ENCODE peak calls at places on chromosomes 1 and 21, in five cellular contexts. D, P, G, Z and Q are unnamed samples.

GRCh38 chr1:97806996-97807395 is 113.8 kb downstream of the DPYD start:
- DNase-seq in D (no peak), P (no peak), G (no peak), Z (no peak), Q (no peak)

GRCh38 chr1:54604572-54605370 is 18.6 kb downstream of the FAM151A start:
- DNase-seq in D (no peak), P (no peak), G (no peak), Z (no peak), Q (no peak)

GRCh38 chr1:241639653-241640148 is 468 bp downstream of the CHML start:
- DNase-seq in D (no peak), P (peak), G (peak), Z (peak), Q (peak)

GRCh38 chr1:54407957-54408700 is 1.9 kb upstream of the SSBP3 start:
- DNase-seq in D (no peak), P (no peak), G (peak), Z (peak), Q (no peak)

GRCh38 chr1:118113261-118113660 is 71.8 kb downstream of the SPAG17 start:
- DNase-seq in D (no peak), P (no peak), G (no peak), Z (no peak), Q (no peak)

GRCh38 chr1:179310271-179310670 is 16.7 kb downstream of the SOAT1 start:
- DNase-seq in D (no peak), P (no peak), G (peak), Z (no peak), Q (no peak)

GRCh38 chr21:34875830-34876229 is 173.3 kb downstream of the RUNX1 start:
- DNase-seq in D (no peak), P (no peak), G (no peak), Z (no peak), Q (no peak)

GRCh38 chr1:188669715-188670114 is 1807.9 kb downstream of the BRINP3 start:
- DNase-seq in D (no peak), P (no peak), G (peak), Z (no peak), Q (no peak)

GRCh38 chr1:51214615-51215131 is 21.4 kb upstream of the RNF11 start:
- DNase-seq in D (no peak), P (no peak), G (no peak), Z (peak), Q (no peak)

GRCh38 chr1:220680085-220680687 is 10.0 kb upstream of the C1orf115 start:
- DNase-seq in D (peak), P (no peak), G (peak), Z (no peak), Q (no peak)

GRCh38 chr1:110245876-110246620 is 35.9 kb downstream of the KCNC4 start:
- DNase-seq in D (no peak), P (no peak), G (no peak), Z (no peak), Q (no peak)

GRCh38 chr1:30977105-30977504 is 68.5 kb upstream of the SDC3 start:
- DNase-seq in D (no peak), P (no peak), G (peak), Z (no peak), Q (no peak)

GRCh38 chr1:53075206-53075605 is 13.2 kb downstream of the PODN start:
- DNase-seq in D (no peak), P (no peak), G (no peak), Z (no peak), Q (no peak)

GRCh38 chr21:33273044-33273443 is 6.9 kb downstream of the IL10RB start:
- DNase-seq in D (no peak), P (no peak), G (no peak), Z (peak), Q (no peak)

GRCh38 chr1:7387053-7387861 is 383.8 kb upstream of the VAMP3 start:
- DNase-seq in D (no peak), P (peak), G (no peak), Z (peak), Q (peak)

GRCh38 chr1:101200513-101200912 is 36.3 kb upstream of the S1PR1 start:
- DNase-seq in D (no peak), P (no peak), G (peak), Z (no peak), Q (peak)

GRCh38 chr1:226568077-226568831 is 19.7 kb downstream of the STUM start:
- DNase-seq in D (no peak), P (peak), G (no peak), Z (no peak), Q (peak)

GRCh38 chr1:82565146-82565545 is 764.4 kb downstream of the ADGRL2 start:
- DNase-seq in D (peak), P (no peak), G (peak), Z (peak), Q (peak)

GRCh38 chr1:1001057-1001630 is 1.2 kb upstream of the HES4 start:
- DNase-seq in D (no peak), P (no peak), G (no peak), Z (no peak), Q (peak)

GRCh38 chr1:34690269-34690668 is 64.6 kb upstream of the GJB5 start:
- DNase-seq in D (no peak), P (no peak), G (no peak), Z (no peak), Q (no peak)

DNA sequence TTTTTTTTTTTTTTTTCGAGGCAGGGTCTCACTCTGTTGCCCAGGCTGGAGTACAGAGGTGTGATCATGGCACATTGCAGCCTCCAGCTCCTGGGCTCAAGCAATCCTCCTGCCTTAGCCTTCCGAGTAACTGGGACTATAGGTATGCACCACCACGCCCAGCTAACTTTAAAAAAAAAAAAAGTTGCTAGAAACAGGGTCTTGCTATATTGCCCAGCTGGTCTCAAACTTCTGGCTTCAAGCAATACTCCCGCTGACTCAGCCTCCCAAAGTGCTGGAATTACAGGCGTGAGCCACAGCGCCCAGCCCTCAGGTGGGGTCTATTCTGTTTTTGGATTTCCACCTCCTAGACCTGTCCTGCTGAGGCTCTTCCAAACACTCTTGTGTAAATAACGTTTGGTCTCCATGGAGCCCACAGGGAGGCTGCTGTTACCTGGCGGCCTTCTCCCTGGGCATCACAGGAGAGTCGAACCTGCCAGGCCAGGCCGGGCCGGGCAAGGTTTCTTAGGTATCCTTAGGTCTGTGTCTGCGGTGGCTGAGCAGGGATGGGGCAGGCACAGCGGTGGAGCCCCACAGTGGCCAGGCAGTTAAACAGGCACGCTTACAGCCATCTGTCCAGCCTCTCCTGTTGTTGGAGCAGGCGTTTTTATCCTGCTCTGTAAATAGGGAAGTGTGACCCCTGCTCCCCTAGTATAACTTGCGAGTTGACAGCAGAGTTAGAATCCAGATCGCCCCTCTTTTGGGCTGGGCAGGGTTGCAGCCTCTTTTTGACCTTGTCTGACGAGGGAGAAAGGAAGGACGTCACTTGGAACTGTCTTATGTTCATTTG is 18.8 kb downstream of the PLEKHM2 start:
- DNase-seq in D (no peak), P (peak), G (no peak), Z (peak), Q (peak)
- H2BK12ac ChIP-seq in D (no peak), P (no peak), G (peak), Z (no peak), Q (no peak)

GRCh38 chr21:17191346-17191993 is 321.4 kb upstream of the CXADR start:
- DNase-seq in D (no peak), P (no peak), G (no peak), Z (no peak), Q (no peak)

GRCh38 chr21:17200250-17200649 is 312.6 kb upstream of the CXADR start:
- DNase-seq in D (no peak), P (no peak), G (no peak), Z (no peak), Q (no peak)

GRCh38 chr21:17195965-17196364 is 316.9 kb upstream of the CXADR start:
- DNase-seq in D (no peak), P (no peak), G (no peak), Z (no peak), Q (no peak)

DNA sequence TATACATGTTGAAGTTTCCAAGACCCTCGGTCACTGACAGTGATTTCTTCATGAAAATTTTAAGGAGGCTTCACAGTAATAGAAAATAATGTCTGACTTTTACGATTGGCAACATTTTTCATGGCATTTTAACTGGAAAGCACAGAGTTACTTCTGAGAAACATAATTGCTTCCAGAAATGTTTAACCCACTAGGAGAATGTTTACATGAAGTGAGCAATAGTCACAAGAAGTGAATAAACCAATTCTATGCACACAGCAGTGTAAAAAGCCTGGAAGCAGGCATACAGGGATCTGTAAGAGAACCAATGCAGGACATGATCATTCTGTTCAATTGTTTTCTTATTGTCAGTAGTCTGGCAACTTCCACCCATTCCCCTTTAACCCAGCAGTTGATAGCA is 316.2 kb upstream of the CXADR start:
- DNase-seq in D (no peak), P (no peak), G (no peak), Z (no peak), Q (no peak)
- H2BK12ac ChIP-seq in D (no peak), P (no peak), G (no peak), Z (no peak), Q (no peak)

GRCh38 chr1:186957339-186957738 is 128.6 kb downstream of the PLA2G4A start:
- DNase-seq in D (no peak), P (no peak), G (no peak), Z (no peak), Q (no peak)
- H2BK12ac ChIP-seq in D (no peak), P (no peak), G (peak), Z (no peak), Q (no peak)

GRCh38 chr1:180802849-180803248 is 109.8 kb upstream of the KIAA1614 start:
- DNase-seq in D (no peak), P (no peak), G (no peak), Z (no peak), Q (no peak)
- H2BK12ac ChIP-seq in D (no peak), P (no peak), G (no peak), Z (no peak), Q (no peak)

DNA sequence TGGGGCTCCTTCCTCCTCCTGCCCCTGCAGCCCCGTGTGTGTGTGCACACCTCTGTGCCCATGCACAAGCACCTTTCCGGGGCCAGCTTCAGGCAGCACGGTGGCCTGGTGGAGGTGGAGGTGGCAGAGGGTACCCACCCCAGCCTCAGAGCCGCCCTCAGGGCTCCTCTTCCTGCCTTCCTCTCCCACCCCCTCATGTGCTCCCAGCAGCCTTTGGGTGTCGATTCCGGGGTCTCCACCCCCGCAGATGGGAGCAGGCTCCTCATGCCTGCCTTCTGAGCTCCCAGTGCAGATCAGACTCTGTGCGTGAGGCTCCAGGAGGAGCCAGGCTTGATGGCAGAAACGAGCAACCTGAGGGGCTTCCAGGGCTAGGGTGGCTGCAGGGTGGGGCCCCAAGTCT is 29.2 kb upstream of the PLCH2 start:
- DNase-seq in D (no peak), P (no peak), G (no peak), Z (no peak), Q (no peak)
- H2BK12ac ChIP-seq in D (peak), P (no peak), G (no peak), Z (no peak), Q (no peak)

GRCh38 chr1:29457496-29458368 is 221.4 kb downstream of the PTPRU start:
- DNase-seq in D (no peak), P (no peak), G (no peak), Z (no peak), Q (no peak)
- H2BK12ac ChIP-seq in D (no peak), P (no peak), G (no peak), Z (no peak), Q (no peak)

GRCh38 chr1:86705633-86705985 is 1.2 kb downstream of the SH3GLB1 start:
- DNase-seq in D (no peak), P (no peak), G (peak), Z (no peak), Q (no peak)
- H2BK12ac ChIP-seq in D (no peak), P (no peak), G (no peak), Z (no peak), Q (no peak)

GRCh38 chr1:3731543-3731942 is 20.7 kb upstream of the CCDC27 start:
- DNase-seq in D (no peak), P (no peak), G (no peak), Z (no peak), Q (no peak)
- H2BK12ac ChIP-seq in D (no peak), P (no peak), G (no peak), Z (no peak), Q (no peak)